ENCODE peak calls at places on chromosome 16, in four cellular contexts. One of them, this sample, is unnamed.

GRCh38 chr16:19844945-19845641 is 39.6 kb downstream of the GPRC5B start:
- DNase-seq in GM12878: no peak
- DNase-seq in HepG2: no peak
- DNase-seq in K562: peak
- DNase-seq in this sample: no peak

GRCh38 chr16:57308041-57308440 is 23.6 kb upstream of the PLLP start:
- DNase-seq in GM12878: no peak
- DNase-seq in HepG2: no peak
- DNase-seq in K562: no peak
- DNase-seq in this sample: no peak

GRCh38 chr16:1211451-1212268 is 13.4 kb downstream of the TPSG1 start:
- DNase-seq in GM12878: no peak
- DNase-seq in HepG2: no peak
- DNase-seq in K562: no peak
- DNase-seq in this sample: no peak

GRCh38 chr16:47460301-47460754 is 535 bp downstream of the ITFG1 start:
- DNase-seq in GM12878: no peak
- DNase-seq in HepG2: no peak
- DNase-seq in K562: no peak
- DNase-seq in this sample: no peak

GRCh38 chr16:20871258-20871657 is 28.9 kb downstream of the DCUN1D3 start:
- DNase-seq in GM12878: no peak
- DNase-seq in HepG2: no peak
- DNase-seq in K562: no peak
- DNase-seq in this sample: no peak

GRCh38 chr16:57299009-57299718 is 14.7 kb upstream of the PLLP start:
- DNase-seq in GM12878: no peak
- DNase-seq in HepG2: peak
- DNase-seq in K562: no peak
- DNase-seq in this sample: no peak

GRCh38 chr16:12819126-12820117 is 15.7 kb upstream of the CPPED1 start:
- DNase-seq in GM12878: peak
- DNase-seq in HepG2: peak
- DNase-seq in K562: peak
- DNase-seq in this sample: peak

GRCh38 chr16:83533193-83533592 is 274.6 kb upstream of the HSBP1 start:
- DNase-seq in GM12878: no peak
- DNase-seq in HepG2: no peak
- DNase-seq in K562: no peak
- DNase-seq in this sample: no peak

GRCh38 chr16:51756447-51757123 is 605.5 kb upstream of the SALL1 start:
- DNase-seq in GM12878: no peak
- DNase-seq in HepG2: no peak
- DNase-seq in K562: no peak
- DNase-seq in this sample: no peak

GRCh38 chr16:660459-661183 is 7.3 kb upstream of the RHOT2 start:
- DNase-seq in GM12878: peak
- DNase-seq in HepG2: no peak
- DNase-seq in K562: peak
- DNase-seq in this sample: peak

GRCh38 chr16:22321340-22322001 is 24.3 kb downstream of the POLR3E start:
- DNase-seq in GM12878: peak
- DNase-seq in HepG2: peak
- DNase-seq in K562: peak
- DNase-seq in this sample: peak

GRCh38 chr16:4574919-4575705 is 19.0 kb downstream of the C16orf96 start:
- DNase-seq in GM12878: no peak
- DNase-seq in HepG2: no peak
- DNase-seq in K562: no peak
- DNase-seq in this sample: no peak

GRCh38 chr16:47643610-47644009 is 182.5 kb downstream of the PHKB start:
- DNase-seq in GM12878: no peak
- DNase-seq in HepG2: no peak
- DNase-seq in K562: no peak
- DNase-seq in this sample: no peak

GRCh38 chr16:55543470-55543869 is 23.0 kb upstream of the CAPNS2 start:
- DNase-seq in GM12878: no peak
- DNase-seq in HepG2: peak
- DNase-seq in K562: peak
- DNase-seq in this sample: no peak

GRCh38 chr16:57999366-57999970 is 1.0 kb downstream of the ZNF319 start:
- DNase-seq in GM12878: no peak
- DNase-seq in HepG2: peak
- DNase-seq in K562: no peak
- DNase-seq in this sample: peak

GRCh38 chr16:4702466-4702808 is 9.1 kb downstream of the NUDT16L1 start:
- DNase-seq in GM12878: no peak
- DNase-seq in HepG2: peak
- DNase-seq in K562: peak
- DNase-seq in this sample: no peak

GRCh38 chr16:85754403-85754802 is 3.5 kb upstream of the C16orf74 start:
- DNase-seq in GM12878: no peak
- DNase-seq in HepG2: no peak
- DNase-seq in K562: no peak
- DNase-seq in this sample: no peak

GRCh38 chr16:87801679-87802300 is 36.0 kb upstream of the KLHDC4 start:
- DNase-seq in GM12878: no peak
- DNase-seq in HepG2: no peak
- DNase-seq in K562: no peak
- DNase-seq in this sample: no peak

DNA sequence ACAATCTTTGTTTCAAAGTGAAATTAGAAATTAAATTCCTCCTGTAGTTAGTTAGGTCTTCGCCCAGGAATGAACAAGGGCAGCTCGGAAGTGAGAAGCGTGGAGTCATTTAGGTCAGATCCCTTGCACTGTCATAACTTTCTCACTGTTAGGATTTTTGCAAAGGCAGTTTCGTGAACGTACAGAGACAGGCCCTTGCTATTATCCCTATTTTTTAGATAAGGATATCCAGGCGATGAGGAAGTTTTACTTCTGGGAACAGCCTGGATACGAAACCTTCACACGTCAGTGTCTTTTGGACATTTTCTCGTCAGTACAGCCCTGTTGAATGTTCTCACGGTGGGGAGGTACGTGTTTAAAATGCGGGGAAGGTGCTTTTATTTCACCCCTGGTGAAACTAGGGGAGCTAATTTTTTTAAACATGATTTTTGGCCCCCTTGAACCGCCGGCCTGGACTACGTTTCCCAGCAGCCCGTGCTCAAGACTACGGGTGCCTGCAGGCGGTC is 288 bp upstream of the RBL2 start:
- DNase-seq in GM12878: no peak
- DNase-seq in HepG2: peak
- DNase-seq in K562: peak
- DNase-seq in this sample: no peak
- TF ChIP-seq TAF1 in GM12878: peak
- TF ChIP-seq TAF1 in HepG2: no peak
- TF ChIP-seq TAF1 in K562: no peak
- TF ChIP-seq TAF1 in this sample: no peak

GRCh38 chr16:68370921-68371651 is 60.3 kb downstream of the PRMT7 start:
- DNase-seq in GM12878: no peak
- DNase-seq in HepG2: no peak
- DNase-seq in K562: no peak
- DNase-seq in this sample: no peak
- TF ChIP-seq TAF1 in GM12878: no peak
- TF ChIP-seq TAF1 in HepG2: no peak
- TF ChIP-seq TAF1 in K562: no peak
- TF ChIP-seq TAF1 in this sample: no peak

GRCh38 chr16:2466667-2467300 is 4.3 kb upstream of the NTN3 start:
- DNase-seq in GM12878: no peak
- DNase-seq in HepG2: no peak
- DNase-seq in K562: no peak
- DNase-seq in this sample: no peak

GRCh38 chr16:2465653-2466415 is 5.3 kb upstream of the NTN3 start:
- DNase-seq in GM12878: no peak
- DNase-seq in HepG2: no peak
- DNase-seq in K562: peak
- DNase-seq in this sample: no peak

GRCh38 chr16:2468142-2468724 is 2.9 kb upstream of the NTN3 start:
- DNase-seq in GM12878: no peak
- DNase-seq in HepG2: no peak
- DNase-seq in K562: no peak
- DNase-seq in this sample: no peak

GRCh38 chr16:2468725-2469398 is 2.2 kb upstream of the NTN3 start:
- DNase-seq in GM12878: peak
- DNase-seq in HepG2: no peak
- DNase-seq in K562: no peak
- DNase-seq in this sample: no peak

DNA sequence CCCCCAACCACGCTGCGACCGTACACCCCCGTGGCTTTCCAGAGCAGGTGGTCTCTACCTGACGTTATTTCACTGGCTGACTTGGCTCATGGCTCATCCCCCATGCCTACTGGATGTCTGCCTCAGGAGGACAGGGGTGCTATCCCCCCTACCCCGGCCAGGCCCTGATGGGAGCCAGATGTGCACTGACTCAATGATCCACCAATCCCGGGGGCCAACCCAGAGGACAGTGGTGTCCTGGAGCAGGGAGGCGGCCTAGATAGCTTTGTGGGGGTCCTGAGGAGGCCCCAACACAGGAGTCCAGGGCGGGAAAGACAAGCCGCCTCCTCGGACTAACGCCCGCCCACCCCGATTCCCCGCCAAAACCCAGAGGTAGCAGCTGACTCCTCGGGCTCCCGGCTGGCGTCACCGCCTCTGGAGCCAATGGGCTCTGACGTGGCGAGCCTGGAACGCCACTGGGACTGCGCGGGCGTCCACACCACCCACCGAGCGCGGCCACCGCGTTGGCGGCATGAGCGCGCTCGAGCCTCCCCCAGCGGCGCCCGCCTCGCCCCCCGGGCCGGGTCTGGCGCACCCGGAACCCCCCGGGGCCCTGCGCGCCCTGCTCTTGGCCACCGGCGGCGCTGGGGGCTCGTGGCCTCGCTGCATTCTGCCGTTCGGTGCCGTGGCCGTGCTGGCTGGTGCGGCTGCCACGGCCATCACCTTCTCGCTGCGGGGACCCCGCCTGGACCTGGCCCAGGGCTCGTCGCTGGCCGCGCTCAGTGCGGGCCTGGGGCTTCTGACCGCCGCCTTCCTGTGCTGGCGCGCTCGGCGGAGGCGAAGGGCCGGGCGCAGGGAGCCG is 3.6 kb upstream of the NTN3 start:
- DNase-seq in GM12878: no peak
- DNase-seq in HepG2: no peak
- DNase-seq in K562: no peak
- DNase-seq in this sample: peak
- TF ChIP-seq TAF1 in GM12878: no peak
- TF ChIP-seq TAF1 in HepG2: no peak
- TF ChIP-seq TAF1 in K562: no peak
- TF ChIP-seq TAF1 in this sample: no peak

GRCh38 chr16:75550211-75550662 is 5.8 kb downstream of the TMEM231 start:
- DNase-seq in GM12878: peak
- DNase-seq in HepG2: peak
- DNase-seq in K562: no peak
- DNase-seq in this sample: no peak
- TF ChIP-seq TAF1 in GM12878: no peak
- TF ChIP-seq TAF1 in HepG2: no peak
- TF ChIP-seq TAF1 in K562: no peak
- TF ChIP-seq TAF1 in this sample: no peak

GRCh38 chr16:10497132-10498088 is 83.0 kb downstream of the EMP2 start:
- DNase-seq in GM12878: no peak
- DNase-seq in HepG2: no peak
- DNase-seq in K562: peak
- DNase-seq in this sample: no peak

GRCh38 chr16:10502766-10503165 is 77.6 kb downstream of the EMP2 start:
- DNase-seq in GM12878: no peak
- DNase-seq in HepG2: no peak
- DNase-seq in K562: no peak
- DNase-seq in this sample: no peak

GRCh38 chr16:10500582-10500981 is 79.8 kb downstream of the EMP2 start:
- DNase-seq in GM12878: no peak
- DNase-seq in HepG2: no peak
- DNase-seq in K562: no peak
- DNase-seq in this sample: no peak

GRCh38 chr16:10504404-10504885 is 76.0 kb downstream of the EMP2 start:
- DNase-seq in GM12878: no peak
- DNase-seq in HepG2: no peak
- DNase-seq in K562: no peak
- DNase-seq in this sample: no peak

GRCh38 chr16:10501016-10501607 is 79.3 kb downstream of the EMP2 start:
- DNase-seq in GM12878: no peak
- DNase-seq in HepG2: peak
- DNase-seq in K562: peak
- DNase-seq in this sample: no peak
- TF ChIP-seq TAF1 in GM12878: no peak
- TF ChIP-seq TAF1 in HepG2: no peak
- TF ChIP-seq TAF1 in K562: no peak
- TF ChIP-seq TAF1 in this sample: no peak

GRCh38 chr16:77499373-77500285 is 64.8 kb upstream of the ADAMTS18 start:
- DNase-seq in GM12878: no peak
- DNase-seq in HepG2: no peak
- DNase-seq in K562: no peak
- DNase-seq in this sample: no peak
- TF ChIP-seq TAF1 in GM12878: no peak
- TF ChIP-seq TAF1 in HepG2: no peak
- TF ChIP-seq TAF1 in K562: no peak
- TF ChIP-seq TAF1 in this sample: no peak

DNA sequence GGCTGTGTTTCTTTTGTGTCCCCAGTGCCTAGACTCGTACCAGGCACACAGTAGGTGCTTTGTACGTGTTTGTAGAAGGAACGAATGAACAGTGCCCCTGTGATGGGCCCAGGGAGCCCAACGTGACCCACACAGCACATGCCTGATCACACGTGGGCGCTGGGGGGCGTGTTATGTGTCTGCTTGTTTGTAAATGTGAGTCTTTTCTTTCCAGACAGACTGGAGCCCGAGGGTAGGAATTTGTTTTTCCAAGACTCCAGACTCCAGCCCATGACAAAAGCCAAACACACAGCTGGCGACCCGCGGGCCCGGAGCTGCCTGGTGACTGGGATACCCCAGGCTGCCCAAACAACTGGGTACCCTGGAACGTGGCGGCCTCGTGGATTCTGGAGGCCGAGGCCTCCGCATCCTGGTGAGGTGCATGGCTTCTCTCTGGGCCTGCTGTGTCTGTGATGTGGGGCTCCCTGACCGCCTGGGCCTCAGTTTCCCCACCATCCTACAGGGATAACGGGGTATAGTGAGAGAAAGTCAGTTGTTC is 14.9 kb upstream of the CBFA2T3 start:
- DNase-seq in GM12878: no peak
- DNase-seq in HepG2: no peak
- DNase-seq in K562: peak
- DNase-seq in this sample: no peak
- TF ChIP-seq TAF1 in GM12878: no peak
- TF ChIP-seq TAF1 in HepG2: no peak
- TF ChIP-seq TAF1 in K562: no peak
- TF ChIP-seq TAF1 in this sample: no peak

This sample was measured in GM12891.